ENCODE peak calls at places on chromosome 1, in nine cellular contexts. I is PC-3; A is lower lobe of right lung; J is neural progenitor cell; U is uterus; B is MM.1S; S is CD4-positive, alpha-beta memory T cell; T is HCT116; W is gastrocnemius medialis. R is an unnamed sample.

GRCh38 chr1:168774241-168774640 is 45.2 kb upstream of the DPT start:
- DNase-seq in I (no peak), A (no peak), J (no peak), U (peak; percentile 67), B (no peak), S (no peak), T (no peak), W (peak; percentile 65), R (peak; percentile 41)

GRCh38 chr1:41241748-41242644 is at the start of gene SCMH1:
- DNase-seq in I (peak; percentile 40), A (peak; percentile 64), J (peak; percentile 91), U (peak; percentile 53), B (peak; percentile 63), S (peak; percentile 50), T (no peak), W (peak; percentile 25), R (peak; percentile 63)

GRCh38 chr1:8477199-8477982 is 159.5 kb downstream of the SLC45A1 start:
- DNase-seq in I (no peak), A (no peak), J (no peak), U (no peak), B (peak; percentile 90), S (no peak), T (no peak), W (no peak), R (no peak)

GRCh38 chr1:165858364-165858823 is 31.0 kb downstream of the UCK2 start:
- DNase-seq in I (no peak), A (no peak), J (no peak), U (no peak), B (no peak), S (no peak), T (no peak), W (peak; percentile 68), R (peak; percentile 81)

GRCh38 chr1:31621872-31622730 is 4.6 kb downstream of the HCRTR1 start:
- DNase-seq in I (no peak), A (no peak), J (no peak), U (no peak), B (no peak), S (no peak), T (no peak), W (no peak), R (no peak)

GRCh38 chr1:63920154-63921117 is 146.6 kb downstream of the ROR1 start:
- DNase-seq in I (peak; percentile 86), A (no peak), J (no peak), U (no peak), B (peak; percentile 5), S (no peak), T (no peak), W (no peak), R (no peak)

GRCh38 chr1:173297798-173298391 is 90.8 kb upstream of the TNFSF4 start:
- DNase-seq in I (no peak), A (no peak), J (no peak), U (no peak), B (no peak), S (no peak), T (no peak), W (no peak), R (no peak)

GRCh38 chr1:15742339-15742801 is at the start of gene TMEM82:
- DNase-seq in I (no peak), A (peak; percentile 47), J (no peak), U (peak; percentile 18), B (no peak), S (no peak), T (no peak), W (no peak), R (peak; percentile 73)

GRCh38 chr1:48756704-48757316 is 19.9 kb downstream of the BEND5 start:
- DNase-seq in I (no peak), A (no peak), J (no peak), U (no peak), B (no peak), S (no peak), T (no peak), W (no peak), R (no peak)

GRCh38 chr1:157105988-157106812 is 6.6 kb upstream of the ETV3L start:
- DNase-seq in I (peak; percentile 77), A (peak; percentile 63), J (no peak), U (no peak), B (peak; percentile 16), S (no peak), T (no peak), W (no peak), R (peak; percentile 54)

GRCh38 chr1:88922214-88922613 is 30.8 kb upstream of the GTF2B start:
- DNase-seq in I (peak; percentile 48), A (no peak), J (peak; percentile 19), U (no peak), B (no peak), S (no peak), T (no peak), W (no peak), R (no peak)

GRCh38 chr1:161100534-161100933 is 2.4 kb downstream of the KLHDC9 start:
- DNase-seq in I (no peak), A (no peak), J (no peak), U (no peak), B (no peak), S (no peak), T (no peak), W (no peak), R (no peak)

GRCh38 chr1:39720094-39720999 is 18.3 kb upstream of the PPIE start:
- DNase-seq in I (peak; percentile 83), A (no peak), J (peak; percentile 51), U (no peak), B (peak; percentile 81), S (peak; percentile 72), T (peak; percentile 48), W (peak; percentile 46), R (no peak)

GRCh38 chr1:82260051-82260450 is 459.3 kb downstream of the ADGRL2 start:
- DNase-seq in I (no peak), A (no peak), J (no peak), U (no peak), B (no peak), S (no peak), T (no peak), W (no peak), R (no peak)

GRCh38 chr1:215992620-215993019 is 425.5 kb downstream of the KCTD3 start:
- DNase-seq in I (peak; percentile 72), A (no peak), J (peak; percentile 38), U (no peak), B (peak; percentile 14), S (no peak), T (no peak), W (no peak), R (no peak)

GRCh38 chr1:231666957-231667601 is 40.5 kb downstream of the DISC1 start:
- DNase-seq in I (no peak), A (no peak), J (no peak), U (no peak), B (no peak), S (no peak), T (no peak), W (no peak), R (no peak)
- H3K27ac ChIP-seq in I (no peak overlapping the region), A (no peak overlapping the region), J (no peak overlapping the region), U (no peak overlapping the region), B (no peak overlapping the region), S (no peak overlapping the region), T (no peak overlapping the region), W (no peak overlapping the region), R (no peak overlapping the region)

DNA sequence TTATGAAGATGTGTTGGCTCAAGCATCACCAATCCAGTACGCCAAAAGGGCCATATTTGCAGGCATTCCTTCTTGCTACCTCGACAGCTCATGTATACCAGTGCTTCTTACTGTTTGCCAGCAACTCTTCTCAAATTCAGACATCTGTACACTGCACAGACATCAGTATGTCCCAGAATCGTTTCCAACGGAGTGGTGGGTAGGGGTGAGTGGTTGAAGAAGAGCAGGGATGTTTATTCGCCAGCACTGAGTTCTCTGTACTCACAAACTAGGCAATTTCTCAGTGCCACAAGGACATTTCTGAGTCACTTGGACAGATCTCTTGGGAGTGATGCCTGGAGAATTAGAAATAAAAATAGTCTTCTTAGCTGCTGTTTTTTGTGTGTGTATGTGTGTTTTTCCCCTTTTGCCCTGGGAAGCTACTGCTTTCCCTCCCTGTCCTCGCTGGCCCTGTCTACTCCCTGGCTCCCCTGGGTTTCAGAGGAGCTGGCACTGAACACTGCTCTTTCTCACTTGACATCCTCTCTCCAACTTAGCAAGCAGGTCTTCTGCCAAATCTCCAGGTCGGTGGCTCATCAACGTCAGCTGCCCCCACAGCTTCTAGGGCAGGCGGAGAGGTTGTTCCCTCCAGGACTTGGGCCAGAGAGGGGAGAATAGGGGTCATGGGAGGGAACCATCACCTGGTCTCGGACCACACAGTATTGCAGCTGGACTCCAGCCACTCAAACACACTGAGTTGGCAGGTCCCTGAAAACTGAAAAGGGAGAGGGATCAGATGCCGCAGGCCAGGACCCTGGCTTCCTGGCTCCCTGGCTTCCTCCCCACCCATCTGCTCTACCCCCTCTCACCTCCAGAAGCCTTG is 90.5 kb downstream of the NMNAT2 start:
- DNase-seq in I (no peak), A (no peak), J (no peak), U (peak; percentile 45), B (no peak), S (no peak), T (no peak), W (peak; percentile 34), R (no peak)
- H3K4me1 ChIP-seq in I (peaks cover 23% of the 10 kb centered on the region), A (peaks cover 7% of the 10 kb centered on the region), J (peaks cover 33% of the 10 kb centered on the region), U (no peaks in the 10 kb centered on the region), B (peaks cover 5% of the 10 kb centered on the region), S (no peaks in the 10 kb centered on the region), T (no peaks in the 10 kb centered on the region), W (no peaks in the 10 kb centered on the region), R (no peaks in the 10 kb centered on the region)

DNA sequence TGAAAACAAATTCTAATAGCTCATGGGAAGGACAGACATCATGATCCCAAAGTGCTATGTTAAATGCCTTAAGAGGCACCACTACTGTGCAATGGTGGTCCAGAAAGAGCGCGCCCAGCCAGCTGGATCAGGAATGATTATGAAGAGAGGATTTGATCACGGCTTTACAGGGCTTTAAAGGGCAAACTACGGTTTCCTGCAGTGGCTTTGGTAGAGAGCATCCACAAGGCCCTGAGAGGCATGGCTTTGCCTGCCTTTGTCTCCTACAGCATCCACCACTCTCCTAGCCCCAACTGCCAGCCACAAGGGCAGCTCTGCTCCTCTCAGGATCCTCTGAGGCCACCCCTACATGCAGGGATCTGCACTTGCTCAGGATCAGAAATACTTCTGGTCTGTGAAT is 40.7 kb downstream of the ZNF281 start:
- DNase-seq in I (no peak), A (no peak), J (no peak), U (no peak), B (no peak), S (no peak), T (no peak), W (no peak), R (no peak)
- H3K27ac ChIP-seq in I (peak overlapping the region; percentile 6), A (no peak overlapping the region), J (no peak overlapping the region), U (no peak overlapping the region), B (no peak overlapping the region), S (no peak overlapping the region), T (no peak overlapping the region), W (no peak overlapping the region), R (no peak overlapping the region)

DNA sequence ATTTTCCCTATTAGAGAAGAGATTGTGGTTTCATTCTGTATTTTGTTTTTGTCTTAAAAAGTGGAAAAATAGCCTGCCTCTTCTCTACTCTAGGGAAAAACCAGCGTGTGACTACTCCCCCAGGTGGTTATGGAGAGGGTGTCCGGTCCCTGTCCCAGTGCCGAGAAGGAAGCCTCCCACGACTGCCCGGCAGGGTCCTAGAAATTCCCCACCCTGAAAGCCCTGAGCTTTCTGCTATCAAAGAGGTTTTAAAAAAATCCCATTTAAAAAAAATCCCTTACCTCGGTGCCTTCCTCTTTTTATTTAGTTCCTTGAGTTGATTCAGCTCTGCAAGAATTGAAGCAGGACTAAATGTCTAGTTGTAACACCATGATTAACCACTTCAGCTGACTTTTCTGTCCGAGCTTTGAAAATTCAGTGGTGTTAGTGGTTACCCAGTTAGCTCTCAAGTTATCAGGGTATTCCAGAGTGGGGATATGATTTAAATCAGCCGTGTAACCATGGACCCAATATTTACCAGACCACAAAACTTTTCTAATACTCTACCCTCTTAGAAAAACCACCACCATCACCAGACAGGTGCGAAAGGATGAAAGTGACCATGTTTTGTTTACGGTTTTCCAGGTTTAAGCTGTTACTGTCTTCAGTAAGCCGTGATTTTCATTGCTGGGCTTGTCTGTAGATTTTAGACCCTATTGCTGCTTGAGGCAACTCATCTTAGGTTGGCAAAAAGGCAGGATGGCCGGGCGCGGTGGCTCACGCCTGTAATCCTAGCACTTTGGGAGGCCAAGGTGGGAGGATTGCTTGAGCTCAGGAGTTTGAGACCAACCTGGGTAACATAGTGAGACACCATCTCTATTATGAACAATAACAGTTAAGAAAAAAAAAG is 34.9 kb upstream of the TDRD10 start:
- DNase-seq in I (no peak), A (no peak), J (no peak), U (no peak), B (no peak), S (peak; percentile 20), T (no peak), W (no peak), R (no peak)
- H3K4me1 ChIP-seq in I (peaks cover 9% of the 10 kb centered on the region), A (peaks cover 50% of the 10 kb centered on the region), J (peaks cover 6% of the 10 kb centered on the region), U (no peaks in the 10 kb centered on the region), B (peaks cover 8% of the 10 kb centered on the region), S (peaks cover 74% of the 10 kb centered on the region), T (peaks cover 15% of the 10 kb centered on the region), W (peaks cover 4% of the 10 kb centered on the region), R (no peaks in the 10 kb centered on the region)